ENCODE peak calls at places on chromosomes 11 and 22, in four cellular contexts. N is cardiac fibroblast, A is body of pancreas, S is pancreas. X is an unnamed sample.

GRCh38 chr22:40721266-40721665 is 42.0 kb downstream of the MCHR1 start:
- DNase-seq in A (peak; percentile 39), N (no peak), S (no peak), X (no peak)

GRCh38 chr11:61150656-61151544 is 10.3 kb downstream of the VPS37C start:
- DNase-seq in S (no peak), A (no peak), N (no peak), X (no peak)

GRCh38 chr11:125627236-125627910 is 2.4 kb downstream of the CHEK1 start:
- DNase-seq in N (peak; percentile 20), S (no peak), A (no peak), X (no peak)

GRCh38 chr22:21025266-21025665 is 7.1 kb downstream of the SLC7A4 start:
- DNase-seq in A (no peak), S (no peak), N (no peak), X (no peak)

GRCh38 chr11:1162153-1162497 is 4.4 kb downstream of the MUC5AC start:
- DNase-seq in N (no peak), S (no peak), A (no peak), X (no peak)

GRCh38 chr11:77202941-77203900 is 75.2 kb downstream of the MYO7A start:
- DNase-seq in S (no peak), N (no peak), A (no peak), X (no peak)

GRCh38 chr11:1121343-1122331 is 36.1 kb upstream of the MUC5AC start:
- DNase-seq in N (peak; percentile 16), A (no peak), S (peak; percentile 20), X (no peak)

GRCh38 chr11:69165775-69166174 is 10.0 kb downstream of the SMIM38 start:
- DNase-seq in S (no peak), A (no peak), N (no peak), X (no peak)

GRCh38 chr11:17918049-17918605 is 94.7 kb downstream of the SERGEF start:
- DNase-seq in N (no peak), S (no peak), A (no peak), X (no peak)

GRCh38 chr11:23988381-23989006 is 508.4 kb upstream of the LUZP2 start:
- DNase-seq in N (peak; percentile 73), S (no peak), A (no peak), X (no peak)

GRCh38 chr22:31491218-31491962 is 1.7 kb upstream of the EIF4ENIF1 start:
- DNase-seq in S (no peak), N (no peak), A (no peak), X (no peak)

GRCh38 chr22:36220457-36220921 is 18.8 kb downstream of the APOL2 start:
- DNase-seq in A (peak; percentile 41), S (no peak), N (peak; percentile 62), X (no peak)

GRCh38 chr11:10742460-10743208 is 8.4 kb upstream of the CTR9 start:
- DNase-seq in N (peak; percentile 56), S (no peak), A (no peak), X (no peak)

GRCh38 chr11:123628936-123629683 is 25.3 kb downstream of the SCN3B start:
- DNase-seq in A (peak; percentile 51), S (no peak), N (peak; percentile 52), X (no peak)

GRCh38 chr11:8544807-8545206 is 49.2 kb downstream of the STK33 start:
- DNase-seq in A (no peak), S (no peak), N (no peak), X (no peak)

GRCh38 chr11:114684636-114685035 is 6.3 kb downstream of the NXPE2 start:
- DNase-seq in S (no peak), N (no peak), A (no peak), X (no peak)

GRCh38 chr11:11584446-11584810 is 37.4 kb downstream of the GALNT18 start:
- DNase-seq in A (no peak), S (no peak), N (peak; percentile 70), X (no peak)

GRCh38 chr11:74443071-74443864 is 24.1 kb downstream of the KCNE3 start:
- DNase-seq in N (peak; percentile 47), S (peak; percentile 61), A (peak; percentile 89), X (no peak)

GRCh38 chr11:62497132-62497915 is 49.3 kb downstream of the AHNAK start:
- DNase-seq in A (peak; percentile 10), S (no peak), N (peak; percentile 75), X (peak; percentile 41)

GRCh38 chr11:58674609-58675008 is 52.1 kb downstream of the CNTF start:
- DNase-seq in S (peak; percentile 70), N (no peak), A (peak; percentile 82), X (no peak)

GRCh38 chr22:44410396-44411056 is 87.5 kb downstream of the RTL6 start:
- DNase-seq in A (no peak), S (no peak), N (no peak), X (no peak)

GRCh38 chr22:29083576-29084566 is 11.0 kb downstream of the KREMEN1 start:
- DNase-seq in N (no peak), A (no peak), S (no peak), X (peak; percentile 43)

GRCh38 chr22:17777005-17777716 is 2.9 kb upstream of the BID start:
- DNase-seq in N (no peak), A (peak; percentile 53), S (no peak), X (peak; percentile 95)

GRCh38 chr11:95791385-95792033 is 1.2 kb downstream of the CEP57 start:
- DNase-seq in S (no peak), A (no peak), N (no peak), X (no peak)

GRCh38 chr22:36948273-36949055 is 35.0 kb downstream of the CSF2RB start:
- DNase-seq in A (no peak), S (no peak), N (peak; percentile 16), X (no peak)

GRCh38 chr11:73258104-73258684 is 13.9 kb upstream of the P2RY6 start:
- DNase-seq in S (no peak), A (no peak), N (no peak), X (no peak)

GRCh38 chr11:13174090-13174489 is 103.5 kb upstream of the BMAL1 start:
- DNase-seq in N (no peak), A (no peak), S (no peak), X (no peak)

GRCh38 chr11:123218451-123218850 is 23.4 kb upstream of the CLMP start:
- DNase-seq in A (no peak), N (peak; percentile 44), S (no peak), X (no peak)

GRCh38 chr11:75352417-75353206 is 1.2 kb upstream of the ARRB1 start:
- DNase-seq in N (no peak), A (peak; percentile 72), S (peak; percentile 49), X (peak; percentile 42)

GRCh38 chr22:17398159-17398558 is 28.9 kb downstream of the CECR2 start:
- DNase-seq in A (no peak), N (peak; percentile 22), S (no peak), X (no peak)

DNA sequence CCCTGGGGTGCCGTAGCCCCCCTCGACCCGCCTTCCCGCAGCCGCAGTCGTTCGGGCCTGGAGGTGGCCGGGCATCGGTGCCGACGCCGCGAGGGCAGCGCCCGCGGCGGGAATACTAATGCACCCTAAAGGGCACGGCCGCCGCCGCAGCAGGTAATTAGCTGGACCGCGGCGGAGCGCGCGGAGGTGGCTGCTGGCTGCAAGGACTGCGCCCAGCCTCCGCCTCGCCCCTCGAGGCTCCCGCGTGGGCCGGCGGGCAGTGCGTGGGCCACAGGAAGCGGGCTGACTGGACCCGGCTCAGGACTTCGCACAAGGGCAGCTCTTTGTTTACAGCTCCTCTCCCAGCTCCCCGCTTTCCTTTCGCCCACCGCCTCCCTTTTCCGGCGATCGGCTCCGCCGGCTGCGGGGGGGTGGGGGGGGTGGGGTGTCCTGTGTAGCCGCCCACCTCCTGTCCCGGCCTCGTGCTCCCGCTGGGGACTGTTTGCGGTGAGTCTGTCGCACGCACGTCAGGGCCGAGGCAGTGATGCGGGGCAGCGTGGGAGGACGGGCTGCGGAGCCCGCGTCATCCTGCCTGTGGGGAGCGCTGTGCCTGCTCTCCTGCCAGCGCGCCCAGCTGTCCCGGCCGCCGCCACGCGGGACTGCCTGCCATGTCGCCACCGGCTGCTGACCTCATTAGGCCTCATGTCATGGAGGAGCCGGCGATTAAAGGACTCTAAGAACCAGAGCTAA is 53.2 kb downstream of the GRIK4 start:
- DNase-seq in A (peak; percentile 13), N (peak; percentile 45), S (no peak), X (peak; percentile 82)
- TF ChIP-seq CTCF in A (no peak), N (no peak), S (no peak), X (peak; percentile 25)

DNA sequence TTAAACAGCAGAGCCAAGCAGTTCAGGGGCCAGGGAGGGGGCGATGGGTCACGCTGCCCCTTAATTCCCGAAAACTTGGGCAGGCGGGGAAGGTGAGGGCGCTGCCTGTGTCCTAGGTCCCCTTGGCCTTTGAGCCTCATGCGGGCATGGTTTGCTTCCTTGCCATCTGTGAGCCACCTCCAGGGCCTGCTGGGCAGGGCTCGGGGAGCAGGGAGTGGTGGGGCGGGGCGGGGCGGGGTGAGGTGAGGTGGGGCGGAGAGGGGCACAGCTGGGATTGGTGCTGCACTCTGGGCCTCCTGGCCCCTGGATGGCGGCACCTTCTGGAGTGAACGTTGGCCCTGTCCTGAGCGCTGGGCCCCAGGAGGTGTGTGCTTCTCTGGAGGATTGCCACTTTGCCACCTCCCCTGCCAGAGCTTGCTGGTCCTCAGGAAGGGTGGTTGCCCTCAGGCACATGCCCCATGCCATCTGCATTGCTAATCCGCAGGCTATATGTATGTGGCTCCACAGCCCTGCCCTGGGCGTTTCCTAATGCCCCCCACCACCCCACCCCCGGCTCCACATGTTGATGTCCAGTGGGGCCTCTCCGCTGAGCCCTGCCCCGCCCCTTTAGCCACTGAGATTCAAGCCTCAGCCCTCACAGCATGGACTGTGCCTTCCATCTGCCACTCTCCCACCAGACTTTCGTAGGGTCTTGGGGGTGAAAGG is 352.5 kb downstream of the TBC1D22A start:
- DNase-seq in N (no peak), A (no peak), S (no peak), X (no peak)
- H3K4me3 ChIP-seq in N (no peak overlapping the region), A (no peak overlapping the region), S (no peak overlapping the region), X (no peak overlapping the region)

DNA sequence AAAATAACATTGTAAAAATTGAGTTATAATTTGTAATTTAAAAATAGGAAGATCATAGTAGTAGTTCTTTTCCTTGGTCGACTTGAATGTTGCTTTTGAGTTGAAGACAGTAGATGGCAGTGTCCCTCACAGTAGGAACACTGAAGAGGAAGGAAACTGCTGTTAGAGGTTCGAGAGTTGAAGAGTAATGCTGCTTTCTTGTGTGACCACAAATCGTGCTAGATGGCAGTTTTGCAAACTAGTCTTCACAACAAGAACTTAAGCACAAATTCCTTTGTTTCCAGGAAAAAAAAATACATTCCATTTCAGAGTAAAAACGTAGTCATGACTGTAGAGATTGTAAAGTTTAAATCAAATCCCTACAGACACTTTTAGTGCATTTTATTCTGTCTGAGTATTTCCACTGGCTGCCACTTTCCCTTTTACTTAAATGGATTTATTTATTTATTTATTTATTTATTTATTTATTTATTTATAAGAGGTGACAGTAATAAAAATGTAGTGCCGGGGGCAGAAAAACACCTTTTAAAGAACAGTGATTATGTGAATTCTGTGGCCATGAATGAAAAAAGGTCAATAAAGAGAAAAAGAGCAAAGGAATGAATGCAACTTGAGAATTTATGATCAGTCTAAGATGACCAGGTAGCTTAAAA is 54.6 kb downstream of the SPECC1L start:
- DNase-seq in N (peak; percentile 92), A (peak; percentile 20), S (no peak), X (peak; percentile 84)
- TF ChIP-seq CTCF in N (peak; percentile 76), A (peak; percentile 47), S (peak; percentile 17), X (peak; percentile 70)

DNA sequence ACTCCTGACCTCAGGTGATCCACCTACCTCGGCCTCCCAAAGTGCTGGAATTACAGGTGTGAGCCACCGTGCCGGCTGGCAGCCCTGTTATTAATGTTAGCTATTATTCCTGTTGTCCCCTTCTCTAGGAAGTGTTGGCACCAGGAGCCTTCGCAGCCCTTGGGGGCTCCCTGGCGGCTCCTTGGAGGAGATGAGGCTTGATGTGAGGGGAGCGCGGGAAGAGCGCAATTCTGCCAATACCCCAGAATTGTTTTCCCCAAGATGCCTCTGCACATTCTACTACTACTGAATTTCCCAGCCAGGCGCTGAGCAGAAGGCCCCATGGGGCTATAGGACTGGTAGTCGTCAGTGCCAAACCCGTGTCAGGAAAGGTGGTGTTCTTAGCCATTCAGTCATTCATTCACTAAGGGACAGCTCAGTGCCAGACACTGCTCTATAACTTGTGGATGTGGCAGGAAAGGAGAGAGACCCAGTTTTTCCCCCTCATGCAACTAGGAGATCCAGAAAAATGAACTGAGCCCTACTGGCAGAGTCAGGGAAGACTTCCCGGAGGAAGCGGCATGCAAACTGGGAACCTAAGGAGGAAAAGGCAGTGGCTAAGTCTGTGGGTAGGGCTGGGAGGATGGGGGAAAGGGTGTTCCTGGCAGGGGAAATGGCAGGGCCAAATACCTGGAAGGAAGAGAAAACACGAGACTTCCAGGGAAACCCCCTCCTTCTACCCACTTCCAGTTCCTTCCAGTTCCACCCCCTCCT is 3.5 kb downstream of the FBLN1 start:
- DNase-seq in N (no peak), S (no peak), A (no peak), X (no peak)
- H3K4me3 ChIP-seq in N (no peak overlapping the region), S (no peak overlapping the region), A (no peak overlapping the region), X (no peak overlapping the region)